ENCODE peak calls at places on chromosome 15, in eight cellular contexts. R is fibroblast of the conjunctiva, H is bronchial epithelial cell, M is heart right ventricle, X is T-helper 1 cell, A is iris pigment epithelial cell, J is NCI-H1417, Y is IMR-90. Q is an unnamed sample.

GRCh38 chr15:29072444-29072843 is 186.7 kb downstream of the APBA2 start:
- DNase-seq in R (no peak), H (no peak), M (no peak), X (no peak), A (no peak), J (no peak), Y (no peak), Q (no peak)

GRCh38 chr15:50229336-50229735 is 36.2 kb downstream of the HDC start:
- DNase-seq in R (no peak), H (no peak), M (no peak), X (no peak), A (no peak), J (no peak), Y (no peak), Q (no peak)

GRCh38 chr15:77036537-77037474 is 34.1 kb downstream of the TSPAN3 start:
- DNase-seq in R (no peak), H (no peak), M (peak), X (no peak), A (no peak), J (no peak), Y (no peak), Q (no peak)

GRCh38 chr15:74497584-74497983 is 36.6 kb upstream of the UBL7 start:
- DNase-seq in R (no peak), H (peak), M (no peak), X (no peak), A (no peak), J (peak), Y (no peak), Q (peak)

GRCh38 chr15:83581381-83581780 is 72.5 kb upstream of the ADAMTSL3 start:
- DNase-seq in R (no peak), H (no peak), M (no peak), X (no peak), A (peak), J (no peak), Y (no peak), Q (peak)

GRCh38 chr15:40125950-40126349 is 17.3 kb upstream of the BMF start:
- DNase-seq in R (no peak), H (no peak), M (no peak), X (no peak), A (no peak), J (no peak), Y (no peak), Q (no peak)

GRCh38 chr15:29159771-29160455 is 109.7 kb downstream of the NSMCE3 start:
- DNase-seq in R (no peak), H (no peak), M (no peak), X (no peak), A (no peak), J (no peak), Y (no peak), Q (no peak)

GRCh38 chr15:65576669-65577068 is 34.3 kb downstream of the INTS14 start:
- DNase-seq in R (no peak), H (peak), M (no peak), X (no peak), A (peak), J (no peak), Y (peak), Q (peak)

GRCh38 chr15:32889189-32889588 is 171.4 kb downstream of the GREM1 start:
- DNase-seq in R (no peak), H (no peak), M (no peak), X (no peak), A (no peak), J (no peak), Y (no peak), Q (no peak)